ENCODE peak calls at places on chromosomes 16 and 17, in six cellular contexts. One of them, this sample, is unnamed.

GRCh38 chr16:16042076-16042475 is 92.7 kb downstream of the ABCC1 start:
- DNase-seq in suprapubic skin: no peak
- DNase-seq in ovary: no peak
- DNase-seq in transverse colon: no peak
- DNase-seq in A549: no peak
- DNase-seq in tibial nerve: no peak
- DNase-seq in this sample: peak

GRCh38 chr17:35022536-35023063 is 40.9 kb downstream of the RFFL start:
- DNase-seq in tibial nerve: peak
- DNase-seq in A549: peak
- DNase-seq in ovary: no peak
- DNase-seq in transverse colon: peak
- DNase-seq in suprapubic skin: no peak
- DNase-seq in this sample: peak

GRCh38 chr16:49036126-49036525 is 245.5 kb downstream of the CBLN1 start:
- DNase-seq in tibial nerve: no peak
- DNase-seq in transverse colon: no peak
- DNase-seq in A549: no peak
- DNase-seq in ovary: no peak
- DNase-seq in suprapubic skin: no peak
- DNase-seq in this sample: no peak

GRCh38 chr17:47742319-47743181 is 9.5 kb downstream of the TBX21 start:
- DNase-seq in ovary: no peak
- DNase-seq in transverse colon: no peak
- DNase-seq in tibial nerve: no peak
- DNase-seq in suprapubic skin: peak
- DNase-seq in A549: no peak
- DNase-seq in this sample: no peak

GRCh38 chr17:66214893-66215528 is 14.2 kb downstream of the APOH start:
- DNase-seq in A549: no peak
- DNase-seq in transverse colon: no peak
- DNase-seq in suprapubic skin: no peak
- DNase-seq in ovary: no peak
- DNase-seq in tibial nerve: no peak
- DNase-seq in this sample: no peak

GRCh38 chr17:21674242-21674731 is 18.0 kb upstream of the KCNJ18 start:
- DNase-seq in tibial nerve: no peak
- DNase-seq in ovary: no peak
- DNase-seq in transverse colon: no peak
- DNase-seq in A549: no peak
- DNase-seq in suprapubic skin: peak
- DNase-seq in this sample: no peak

GRCh38 chr16:17474037-17474436 is 3.3 kb upstream of the XYLT1 start:
- DNase-seq in transverse colon: no peak
- DNase-seq in suprapubic skin: no peak
- DNase-seq in tibial nerve: no peak
- DNase-seq in A549: no peak
- DNase-seq in ovary: peak
- DNase-seq in this sample: no peak

GRCh38 chr17:10558049-10558448 is 8.6 kb upstream of the MYH2 start:
- DNase-seq in tibial nerve: no peak
- DNase-seq in suprapubic skin: no peak
- DNase-seq in ovary: no peak
- DNase-seq in A549: no peak
- DNase-seq in transverse colon: no peak
- DNase-seq in this sample: no peak

GRCh38 chr16:24135624-24136296 is 120.4 kb upstream of the CACNG3 start:
- DNase-seq in tibial nerve: no peak
- DNase-seq in ovary: no peak
- DNase-seq in A549: no peak
- DNase-seq in suprapubic skin: no peak
- DNase-seq in transverse colon: no peak
- DNase-seq in this sample: no peak

GRCh38 chr17:44417553-44417952 is 28.1 kb upstream of the ITGA2B start:
- DNase-seq in A549: no peak
- DNase-seq in tibial nerve: no peak
- DNase-seq in transverse colon: no peak
- DNase-seq in suprapubic skin: no peak
- DNase-seq in ovary: no peak
- DNase-seq in this sample: no peak

GRCh38 chr17:15260376-15261062 is 4.6 kb downstream of the PMP22 start:
- DNase-seq in suprapubic skin: peak
- DNase-seq in A549: peak
- DNase-seq in tibial nerve: peak
- DNase-seq in transverse colon: peak
- DNase-seq in ovary: peak
- DNase-seq in this sample: peak

GRCh38 chr16:72367841-72368240 is 195.9 kb upstream of the PMFBP1 start:
- DNase-seq in A549: no peak
- DNase-seq in transverse colon: no peak
- DNase-seq in suprapubic skin: no peak
- DNase-seq in tibial nerve: no peak
- DNase-seq in ovary: no peak
- DNase-seq in this sample: no peak

GRCh38 chr16:2331199-2331931 is 9.2 kb downstream of the ABCA3 start:
- DNase-seq in tibial nerve: no peak
- DNase-seq in transverse colon: no peak
- DNase-seq in A549: no peak
- DNase-seq in ovary: no peak
- DNase-seq in suprapubic skin: peak
- DNase-seq in this sample: no peak

GRCh38 chr16:68272501-68273209 is 8.3 kb downstream of the SLC7A6 start:
- DNase-seq in ovary: no peak
- DNase-seq in A549: no peak
- DNase-seq in suprapubic skin: no peak
- DNase-seq in transverse colon: peak
- DNase-seq in tibial nerve: no peak
- DNase-seq in this sample: peak

GRCh38 chr16:75248142-75248535 is 3.3 kb downstream of the BCAR1 start:
- DNase-seq in transverse colon: peak
- DNase-seq in A549: no peak
- DNase-seq in tibial nerve: no peak
- DNase-seq in suprapubic skin: no peak
- DNase-seq in ovary: peak
- DNase-seq in this sample: peak

GRCh38 chr17:49942918-49943317 is 26.1 kb upstream of the DLX4 start:
- DNase-seq in transverse colon: no peak
- DNase-seq in suprapubic skin: no peak
- DNase-seq in tibial nerve: no peak
- DNase-seq in ovary: no peak
- DNase-seq in A549: no peak
- DNase-seq in this sample: no peak

GRCh38 chr16:58266336-58266735 is 28.5 kb downstream of the PRSS54 start:
- DNase-seq in A549: no peak
- DNase-seq in ovary: no peak
- DNase-seq in suprapubic skin: no peak
- DNase-seq in tibial nerve: no peak
- DNase-seq in transverse colon: peak
- DNase-seq in this sample: no peak

GRCh38 chr16:27515874-27516353 is 33.8 kb downstream of the GTF3C1 start:
- DNase-seq in transverse colon: no peak
- DNase-seq in ovary: no peak
- DNase-seq in A549: peak
- DNase-seq in suprapubic skin: no peak
- DNase-seq in tibial nerve: no peak
- DNase-seq in this sample: peak

GRCh38 chr17:52297230-52298010 is 138.9 kb upstream of the CA10 start:
- DNase-seq in suprapubic skin: no peak
- DNase-seq in A549: peak
- DNase-seq in tibial nerve: no peak
- DNase-seq in transverse colon: no peak
- DNase-seq in ovary: no peak
- DNase-seq in this sample: no peak

GRCh38 chr17:80644588-80644987 is 100.0 kb downstream of the RPTOR start:
- DNase-seq in transverse colon: no peak
- DNase-seq in ovary: no peak
- DNase-seq in suprapubic skin: no peak
- DNase-seq in tibial nerve: no peak
- DNase-seq in A549: no peak
- DNase-seq in this sample: no peak

GRCh38 chr17:79427621-79428539 is 183.0 kb downstream of the RBFOX3 start:
- DNase-seq in tibial nerve: no peak
- DNase-seq in suprapubic skin: no peak
- DNase-seq in A549: no peak
- DNase-seq in transverse colon: no peak
- DNase-seq in ovary: no peak
- DNase-seq in this sample: no peak

GRCh38 chr16:11047057-11047456 is 102.7 kb downstream of the CLEC16A start:
- DNase-seq in A549: no peak
- DNase-seq in transverse colon: no peak
- DNase-seq in suprapubic skin: peak
- DNase-seq in tibial nerve: no peak
- DNase-seq in ovary: no peak
- DNase-seq in this sample: no peak

GRCh38 chr16:5615868-5616642 is 518.5 kb upstream of the EEF2KMT start:
- DNase-seq in suprapubic skin: no peak
- DNase-seq in A549: peak
- DNase-seq in ovary: no peak
- DNase-seq in tibial nerve: peak
- DNase-seq in transverse colon: peak
- DNase-seq in this sample: peak

GRCh38 chr16:68298907-68299515 is 11.7 kb downstream of the SLC7A6OS start:
- DNase-seq in suprapubic skin: peak
- DNase-seq in A549: no peak
- DNase-seq in transverse colon: no peak
- DNase-seq in tibial nerve: no peak
- DNase-seq in ovary: peak
- DNase-seq in this sample: peak

GRCh38 chr17:70642059-70642458 is 472.7 kb downstream of the KCNJ2 start:
- DNase-seq in tibial nerve: no peak
- DNase-seq in ovary: no peak
- DNase-seq in A549: no peak
- DNase-seq in transverse colon: no peak
- DNase-seq in suprapubic skin: no peak
- DNase-seq in this sample: no peak
- TF ChIP-seq EP300 in tibial nerve: no peak
- TF ChIP-seq EP300 in ovary: no peak
- TF ChIP-seq EP300 in A549: no peak
- TF ChIP-seq EP300 in transverse colon: no peak
- TF ChIP-seq EP300 in suprapubic skin: no peak
- TF ChIP-seq EP300 in this sample: no peak

GRCh38 chr16:56824335-56824734 is 40.7 kb upstream of the SLC12A3 start:
- DNase-seq in ovary: no peak
- DNase-seq in transverse colon: peak
- DNase-seq in suprapubic skin: no peak
- DNase-seq in A549: peak
- DNase-seq in tibial nerve: no peak
- DNase-seq in this sample: peak
- TF ChIP-seq CTCF in ovary: no peak
- TF ChIP-seq CTCF in transverse colon: no peak
- TF ChIP-seq CTCF in suprapubic skin: no peak
- TF ChIP-seq CTCF in A549: no peak
- TF ChIP-seq CTCF in tibial nerve: peak
- TF ChIP-seq CTCF in this sample: no peak

GRCh38 chr16:67185866-67186134 is 2.0 kb upstream of the MATCAP1 start:
- DNase-seq in transverse colon: no peak
- DNase-seq in ovary: no peak
- DNase-seq in A549: no peak
- DNase-seq in suprapubic skin: no peak
- DNase-seq in tibial nerve: no peak
- DNase-seq in this sample: no peak
- H3K4me3 ChIP-seq in transverse colon: no peak
- H3K4me3 ChIP-seq in ovary: no peak
- H3K4me3 ChIP-seq in A549: no peak
- H3K4me3 ChIP-seq in suprapubic skin: peak
- H3K4me3 ChIP-seq in tibial nerve: peak
- H3K4me3 ChIP-seq in this sample: no peak

DNA sequence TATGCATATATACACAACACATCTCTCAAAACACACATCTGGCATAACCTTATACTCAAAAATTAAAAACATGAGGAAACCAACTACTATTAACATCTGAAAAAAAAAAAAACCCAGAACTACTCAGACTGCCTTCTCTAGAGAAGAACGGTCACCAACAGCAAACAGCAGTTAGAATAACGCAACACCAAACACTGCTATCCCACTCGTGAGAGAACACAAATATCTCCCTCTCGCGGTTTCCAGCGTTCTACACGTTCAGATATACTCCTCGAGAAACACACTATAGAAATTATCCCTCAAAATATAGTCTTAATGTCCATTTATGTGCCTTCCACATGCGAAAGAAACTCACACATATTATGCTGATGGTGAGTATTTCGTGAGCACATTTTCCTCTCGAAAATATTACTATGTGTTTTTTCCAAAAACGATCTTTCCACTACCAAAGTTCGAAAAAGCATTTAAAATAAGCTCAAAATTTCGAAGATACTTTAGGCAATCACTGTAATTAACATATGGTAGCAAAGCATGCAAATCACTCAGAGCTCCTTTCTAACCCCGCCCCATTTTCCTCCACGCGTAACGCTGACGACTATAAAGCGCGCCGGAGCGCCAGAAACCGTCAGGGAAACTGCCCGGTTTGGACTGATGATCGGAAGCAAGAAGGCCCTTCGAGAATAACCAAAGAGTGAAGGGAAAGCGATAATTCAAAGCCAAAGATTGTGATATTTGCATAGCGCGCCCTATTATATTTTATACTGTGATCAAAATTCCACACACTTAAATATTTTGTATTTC is 60.1 kb downstream of the TEX14 start:
- DNase-seq in ovary: peak
- DNase-seq in transverse colon: peak
- DNase-seq in tibial nerve: peak
- DNase-seq in A549: peak
- DNase-seq in suprapubic skin: peak
- DNase-seq in this sample: peak
- TF ChIP-seq EP300 in ovary: no peak
- TF ChIP-seq EP300 in transverse colon: no peak
- TF ChIP-seq EP300 in tibial nerve: peak
- TF ChIP-seq EP300 in A549: no peak
- TF ChIP-seq EP300 in suprapubic skin: no peak
- TF ChIP-seq EP300 in this sample: no peak

GRCh38 chr17:17994271-17994670 is 21.6 kb downstream of the DRC3 start:
- DNase-seq in transverse colon: no peak
- DNase-seq in suprapubic skin: no peak
- DNase-seq in tibial nerve: no peak
- DNase-seq in A549: peak
- DNase-seq in ovary: peak
- DNase-seq in this sample: peak
- TF ChIP-seq CTCF in transverse colon: no peak
- TF ChIP-seq CTCF in suprapubic skin: peak
- TF ChIP-seq CTCF in tibial nerve: peak
- TF ChIP-seq CTCF in A549: peak
- TF ChIP-seq CTCF in ovary: no peak
- TF ChIP-seq CTCF in this sample: no peak

GRCh38 chr17:42133461-42134041 is 10.9 kb downstream of the HSPB9 start:
- DNase-seq in suprapubic skin: no peak
- DNase-seq in transverse colon: peak
- DNase-seq in tibial nerve: no peak
- DNase-seq in ovary: no peak
- DNase-seq in A549: no peak
- DNase-seq in this sample: no peak
- H3K4me3 ChIP-seq in suprapubic skin: no peak
- H3K4me3 ChIP-seq in transverse colon: no peak
- H3K4me3 ChIP-seq in tibial nerve: no peak
- H3K4me3 ChIP-seq in ovary: no peak
- H3K4me3 ChIP-seq in A549: no peak
- H3K4me3 ChIP-seq in this sample: no peak